ENCODE peak calls at places on chromosomes 3 and 15, in seven cellular contexts. R is CD8-positive, alpha-beta memory T cell; D is GM12865; F is spleen; Y is fibroblast of mammary gland; Z is Panc1; W is HepG2. X is an unnamed sample.
A peak's percentile ranks its signal among the peaks of the same experiment; 100 is the strongest.

GRCh38 chr15:83378921-83379561 is 68.1 kb upstream of the SH3GL3 start:
- DNase-seq in R (no peak), D (no peak), F (no peak), Y (no peak), Z (no peak), W (no peak), X (no peak)

GRCh38 chr15:80436511-80437307 is 32.5 kb downstream of the ARNT2 start:
- DNase-seq in R (no peak), D (no peak), F (peak; percentile 32), Y (peak; percentile 61), Z (peak; percentile 42), W (peak; percentile 32), X (peak; percentile 60)

GRCh38 chr15:69996321-69996720 is 101.4 kb downstream of the TLE3 start:
- DNase-seq in R (no peak), D (no peak), F (peak; percentile 59), Y (no peak), Z (no peak), W (no peak), X (no peak)

GRCh38 chr3:127798716-127799115 is 23.6 kb downstream of the MGLL start:
- DNase-seq in R (no peak), D (no peak), F (peak; percentile 52), Y (no peak), Z (no peak), W (no peak), X (no peak)

GRCh38 chr3:140903196-140903595 is 38.4 kb upstream of the SLC25A36 start:
- DNase-seq in R (no peak), D (no peak), F (no peak), Y (no peak), Z (no peak), W (no peak), X (no peak)

GRCh38 chr3:105806361-105806760 is 62.5 kb downstream of the CBLB start:
- DNase-seq in R (peak; percentile 68), D (peak; percentile 40), F (no peak), Y (peak; percentile 77), Z (no peak), W (peak; percentile 50), X (peak; percentile 63)

GRCh38 chr3:11047500-11047899 is 55.0 kb downstream of the SLC6A1 start:
- DNase-seq in R (no peak), D (no peak), F (no peak), Y (no peak), Z (no peak), W (no peak), X (no peak)

GRCh38 chr3:67558429-67558828 is 96.0 kb downstream of the SUCLG2 start:
- DNase-seq in R (no peak), D (no peak), F (no peak), Y (peak; percentile 63), Z (no peak), W (no peak), X (peak; percentile 22)

GRCh38 chr3:58560771-58561311 is 16.4 kb downstream of the FAM107A start:
- DNase-seq in R (no peak), D (no peak), F (no peak), Y (peak; percentile 80), Z (no peak), W (peak; percentile 76), X (peak; percentile 91)

GRCh38 chr3:30401971-30402370 is 204.4 kb upstream of the TGFBR2 start:
- DNase-seq in R (no peak), D (no peak), F (no peak), Y (peak; percentile 80), Z (no peak), W (no peak), X (peak; percentile 20)

GRCh38 chr3:10137178-10137577 is 4.4 kb upstream of the VHL start:
- DNase-seq in R (no peak), D (no peak), F (no peak), Y (no peak), Z (no peak), W (peak; percentile 22), X (no peak)

GRCh38 chr3:62876064-62876463 is 848 bp upstream of the CADPS start:
- DNase-seq in R (no peak), D (peak; percentile 19), F (no peak), Y (peak; percentile 57), Z (no peak), W (peak; percentile 20), X (peak; percentile 56)

GRCh38 chr3:123258811-123259420 is 57.2 kb downstream of the SEC22A start:
- DNase-seq in R (no peak), D (peak; percentile 37), F (no peak), Y (peak; percentile 69), Z (peak; percentile 24), W (peak; percentile 43), X (peak; percentile 65)

GRCh38 chr15:48642795-48643194 is 2.7 kb downstream of the FBN1 start:
- DNase-seq in R (no peak), D (peak; percentile 37), F (no peak), Y (peak; percentile 58), Z (no peak), W (no peak), X (no peak)

DNA sequence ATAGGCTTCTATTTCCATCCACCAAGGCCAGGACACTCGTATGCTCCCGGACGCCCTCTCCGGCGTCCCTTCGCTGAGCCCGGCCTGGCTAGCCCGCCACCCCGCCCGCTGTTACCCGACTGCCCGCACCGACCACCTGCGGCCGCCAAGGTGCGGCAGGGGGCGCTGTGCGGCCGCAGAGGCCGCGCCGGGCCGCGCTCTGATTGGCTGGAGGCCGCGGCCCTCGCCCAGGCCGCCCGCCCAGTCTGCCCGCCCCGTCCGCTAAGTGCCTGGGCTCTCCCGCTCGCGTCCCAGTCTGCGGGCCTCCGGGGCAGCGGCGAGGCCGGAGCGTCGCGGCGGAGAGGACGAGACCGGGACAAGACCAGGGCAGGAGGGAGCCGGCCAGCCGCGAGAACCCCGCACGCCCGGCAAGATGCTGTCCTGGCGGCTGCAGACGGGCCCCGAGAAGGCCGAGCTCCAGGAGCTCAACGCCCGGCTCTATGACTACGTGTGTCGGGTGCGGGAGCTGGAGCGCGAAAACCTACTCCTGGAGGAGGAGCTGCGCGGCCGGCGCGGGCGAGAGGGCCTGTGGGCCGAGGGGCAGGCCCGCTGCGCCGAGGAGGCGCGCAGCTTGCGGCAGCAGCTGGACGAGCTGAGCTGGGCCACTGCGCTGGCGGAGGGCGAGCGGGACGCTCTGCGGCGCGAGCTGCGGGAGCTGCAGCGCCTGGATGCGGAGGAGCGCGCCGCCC is at the start of gene SYNM:
- DNase-seq in R (no peak), D (peak; percentile 86), F (peak; percentile 86), Y (peak; percentile 68), Z (no peak), W (peak; percentile 72), X (peak; percentile 69)
- H3K4me3 ChIP-seq in R (peak within 1 kb of the TSS; percentile 37), D (peak within 1 kb of the TSS; percentile 70), F (peak within 1 kb of the TSS; percentile 45), Y (peak within 1 kb of the TSS; percentile 33), Z (peak within 1 kb of the TSS; percentile 69), W (peak within 1 kb of the TSS; percentile 42), X (peak within 1 kb of the TSS; percentile 44)

GRCh38 chr3:53144446-53144845 is 14.2 kb upstream of the RFT1 start:
- DNase-seq in R (no peak), D (no peak), F (no peak), Y (no peak), Z (no peak), W (no peak), X (no peak)

GRCh38 chr3:53140575-53141467 is 10.6 kb upstream of the RFT1 start:
- DNase-seq in R (no peak), D (peak; percentile 22), F (no peak), Y (peak; percentile 85), Z (no peak), W (no peak), X (peak; percentile 37)

GRCh38 chr3:53145109-53146077 is 15.2 kb upstream of the RFT1 start:
- DNase-seq in R (no peak), D (no peak), F (no peak), Y (no peak), Z (no peak), W (no peak), X (no peak)

GRCh38 chr3:53141468-53141840 is 11.2 kb upstream of the RFT1 start:
- DNase-seq in R (no peak), D (no peak), F (no peak), Y (no peak), Z (no peak), W (no peak), X (no peak)

GRCh38 chr3:53142986-53143385 is 12.8 kb upstream of the RFT1 start:
- DNase-seq in R (no peak), D (peak; percentile 58), F (peak; percentile 85), Y (no peak), Z (no peak), W (no peak), X (no peak)
- H3K4me3 ChIP-seq in R (no peak overlapping the region), D (no peak overlapping the region), F (no peak overlapping the region), Y (no peak overlapping the region), Z (no peak overlapping the region), W (no peak overlapping the region), X (no peak overlapping the region)

DNA sequence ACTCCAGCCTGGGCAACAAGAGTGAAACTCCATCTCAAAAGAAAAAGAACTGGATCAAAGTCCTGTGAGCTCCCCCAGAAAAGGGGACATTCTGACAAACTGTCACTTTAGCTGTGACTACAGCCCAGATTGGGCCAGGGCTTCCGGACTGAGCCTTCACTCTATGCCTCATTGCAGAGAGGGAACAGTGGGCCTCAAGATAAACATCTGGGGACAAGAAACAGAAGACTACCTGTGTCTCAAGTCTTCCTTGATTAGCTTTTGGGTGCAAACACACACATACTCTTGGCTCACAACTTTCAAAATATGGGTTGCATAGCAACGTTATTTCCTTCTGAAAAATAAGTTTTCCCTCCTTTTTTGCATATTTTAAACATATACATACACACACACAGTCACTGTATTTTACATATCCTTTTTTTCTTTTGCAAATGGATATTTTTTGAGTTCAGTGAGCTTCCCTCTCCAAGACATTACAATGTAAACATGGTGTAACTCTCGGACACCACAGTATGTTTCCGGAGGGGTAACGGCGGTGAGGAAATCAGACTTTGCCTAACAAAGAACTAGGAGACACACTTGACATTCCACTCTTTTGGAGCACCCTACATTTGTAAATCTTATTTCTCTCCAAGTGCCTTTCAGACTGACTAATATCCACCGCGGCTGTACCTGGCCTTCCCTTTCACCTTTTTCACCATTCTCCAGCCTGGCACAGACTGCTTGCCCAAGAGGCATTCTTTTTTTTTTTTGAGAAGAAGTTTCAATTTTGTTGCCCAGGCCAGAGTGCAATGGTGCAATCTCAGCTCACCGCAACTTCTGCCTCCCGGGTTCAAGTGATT is 3.5 kb downstream of the TKT start:
- DNase-seq in R (no peak), D (no peak), F (no peak), Y (no peak), Z (no peak), W (no peak), X (no peak)
- H3K4me3 ChIP-seq in R (no peak overlapping the region), D (no peak overlapping the region), F (peak overlapping the region; percentile 99), Y (no peak overlapping the region), Z (peak overlapping the region; percentile 84), W (peak overlapping the region; percentile 2), X (peak overlapping the region; percentile 7)

DNA sequence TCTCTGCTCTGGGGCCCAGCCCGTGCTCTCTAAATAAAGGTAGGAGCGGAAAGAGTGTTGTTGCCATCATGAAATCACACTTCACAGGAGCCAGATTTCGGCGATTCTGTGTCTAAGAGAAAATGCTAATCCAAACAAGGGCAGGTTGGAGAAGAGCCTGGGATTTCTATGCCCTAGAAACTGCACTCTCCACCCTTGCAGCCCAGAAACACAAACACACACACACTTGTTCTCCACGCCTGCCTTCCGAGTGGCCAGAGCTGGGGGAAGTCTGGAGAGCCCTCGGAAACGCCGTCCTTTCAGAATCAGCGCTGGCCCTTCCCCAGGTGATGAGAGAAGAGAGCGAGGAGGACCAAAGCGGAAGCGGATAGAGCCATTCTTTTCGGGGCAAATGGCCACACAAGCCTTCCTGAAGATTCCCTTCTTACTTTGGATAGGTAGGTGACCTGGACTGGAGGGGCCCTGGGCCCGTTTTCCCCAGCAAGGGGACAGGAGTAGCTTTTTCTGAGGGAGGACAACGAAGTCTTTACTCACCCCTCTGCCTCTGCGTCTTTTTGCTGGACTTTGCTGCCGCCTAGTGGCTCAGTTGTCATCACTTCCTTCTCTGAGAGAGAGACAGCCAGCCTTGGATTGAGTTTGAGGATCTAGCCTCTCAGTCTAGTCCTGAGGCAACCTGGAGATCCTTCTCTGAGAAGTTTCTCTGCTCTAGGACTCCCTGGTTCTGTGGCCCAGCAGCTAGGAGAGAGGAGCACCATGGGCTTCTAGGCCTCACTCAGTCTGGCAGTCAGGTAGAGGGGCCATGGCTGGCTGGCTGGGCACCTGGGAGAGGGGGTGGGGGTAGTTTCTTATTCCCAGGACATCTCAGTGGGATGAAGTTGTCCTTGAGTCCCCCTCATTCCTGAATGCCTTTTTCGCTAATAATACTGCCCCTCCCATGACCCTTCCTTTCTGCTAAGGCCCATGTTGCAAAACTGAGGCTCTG is 37.7 kb downstream of the SENP8 start:
- DNase-seq in R (peak; percentile 84), D (peak; percentile 84), F (peak; percentile 91), Y (peak; percentile 76), Z (peak; percentile 81), W (peak; percentile 68), X (peak; percentile 77)
- H3K4me3 ChIP-seq in R (peak overlapping the region; percentile 61), D (peak overlapping the region; percentile 22), F (peak overlapping the region; percentile 35), Y (peak overlapping the region; percentile 62), Z (peak overlapping the region; percentile 45), W (peak overlapping the region; percentile 56), X (peak overlapping the region; percentile 50)